ENCODE peak calls at places on chromosomes 3 and 15, in seven cellular contexts. I is glomerular endothelial cell; Q is stimulated activated CD4-positive, alpha-beta T cell treated with anti-CD3 and anti-CD28 coated beads, Interleukin-12 subunit alpha, Interleukin-12 subunit beta, amount 100 ng/mL, for 48 hours; R is activated CD4-positive, CD25-positive, alpha-beta regulatory T cell treated with anti-CD3 and anti-CD28 coated beads, Interleukin-2, amount 50 U/mL, for 72 hours; X is transverse colon; A is psoas muscle; J is T-cell. V is an unnamed sample.

GRCh38 chr3:135802171-135802570 is 163.4 kb upstream of the PPP2R3A start:
- DNase-seq in I (no peak), Q (no peak), R (no peak), X (peak; percentile 36), A (no peak), J (no peak), V (no peak)

GRCh38 chr3:158808697-158809096 is 6.8 kb downstream of the MFSD1 start:
- DNase-seq in I (no peak), Q (no peak), R (no peak), X (no peak), A (no peak), J (no peak), V (peak; percentile 70)

GRCh38 chr15:45630958-45631691 is 3.7 kb upstream of the SQOR start:
- DNase-seq in I (no peak), Q (no peak), R (no peak), X (peak; percentile 46), A (no peak), J (no peak), V (no peak)

GRCh38 chr3:122514123-122515019 is at the start of gene KPNA1:
- DNase-seq in I (no peak), Q (peak; percentile 73), R (peak; percentile 88), X (peak; percentile 88), A (peak; percentile 89), J (peak; percentile 85), V (peak; percentile 81)

GRCh38 chr15:88470625-88471372 is 3.3 kb downstream of the MRPS11 start:
- DNase-seq in I (no peak), Q (no peak), R (no peak), X (no peak), A (no peak), J (no peak), V (no peak)

GRCh38 chr15:91866971-91867372 is 13.5 kb downstream of the SLCO3A1 start:
- DNase-seq in I (no peak), Q (no peak), R (no peak), X (no peak), A (peak; percentile 62), J (no peak), V (no peak)

GRCh38 chr15:69782809-69783208 is 314.9 kb downstream of the TLE3 start:
- DNase-seq in I (no peak), Q (no peak), R (no peak), X (no peak), A (no peak), J (peak; percentile 60), V (no peak)

GRCh38 chr15:50166216-50166615 is 15.8 kb upstream of the SLC27A2 start:
- DNase-seq in I (no peak), Q (no peak), R (no peak), X (no peak), A (no peak), J (no peak), V (no peak)

GRCh38 chr3:161925749-161926360 is 429.2 kb downstream of the OTOL1 start:
- DNase-seq in I (no peak), Q (no peak), R (no peak), X (no peak), A (no peak), J (no peak), V (no peak)

GRCh38 chr3:100968908-100969556 is 24.2 kb downstream of the ABI3BP start:
- DNase-seq in I (no peak), Q (no peak), R (no peak), X (no peak), A (no peak), J (no peak), V (no peak)

GRCh38 chr3:27325419-27325818 is 43.8 kb downstream of the NEK10 start:
- DNase-seq in I (no peak), Q (no peak), R (no peak), X (no peak), A (no peak), J (no peak), V (no peak)

GRCh38 chr15:88606437-88606794 is 14.7 kb upstream of the AEN start:
- DNase-seq in I (no peak), Q (no peak), R (no peak), X (no peak), A (no peak), J (no peak), V (no peak)

GRCh38 chr3:52176188-52176752 is 21.7 kb upstream of the ALAS1 start:
- DNase-seq in I (no peak), Q (no peak), R (no peak), X (no peak), A (no peak), J (no peak), V (no peak)

GRCh38 chr3:93973160-93974126 is at the start of gene PROS1:
- DNase-seq in I (no peak), Q (peak; percentile 38), R (peak; percentile 50), X (peak; percentile 83), A (peak; percentile 84), J (peak; percentile 21), V (peak; percentile 56)

GRCh38 chr3:149576071-149576564 is 81.7 kb downstream of the WWTR1 start:
- DNase-seq in I (no peak), Q (no peak), R (no peak), X (no peak), A (peak; percentile 16), J (no peak), V (no peak)

GRCh38 chr15:60514261-60514881 is 35.4 kb upstream of the ICE2 start:
- DNase-seq in I (no peak), Q (no peak), R (no peak), X (no peak), A (no peak), J (no peak), V (no peak)

GRCh38 chr3:65479967-65480366 is 558.8 kb downstream of the MAGI1 start:
- DNase-seq in I (no peak), Q (no peak), R (no peak), X (no peak), A (no peak), J (no peak), V (no peak)

GRCh38 chr3:194852836-194853508 is 167.3 kb downstream of the FAM43A start:
- DNase-seq in I (no peak), Q (no peak), R (no peak), X (no peak), A (no peak), J (no peak), V (no peak)

GRCh38 chr3:184058029-184058428 is 5.2 kb downstream of the HTR3C start:
- DNase-seq in I (no peak), Q (no peak), R (no peak), X (no peak), A (no peak), J (no peak), V (no peak)

GRCh38 chr3:155079795-155080546 is at the start of gene MME:
- DNase-seq in I (no peak), Q (no peak), R (no peak), X (peak; percentile 18), A (peak; percentile 58), J (no peak), V (no peak)

GRCh38 chr15:58770519-58770856 is 614 bp upstream of the MINDY2 start:
- DNase-seq in I (no peak), Q (no peak), R (no peak), X (peak; percentile 16), A (no peak), J (no peak), V (no peak)

GRCh38 chr3:17120115-17120514 is 235.4 kb downstream of the PLCL2 start:
- DNase-seq in I (no peak), Q (no peak), R (no peak), X (no peak), A (no peak), J (no peak), V (no peak)

GRCh38 chr15:88998980-88999713 is 86.0 kb upstream of the MFGE8 start:
- DNase-seq in I (no peak), Q (no peak), R (no peak), X (no peak), A (no peak), J (no peak), V (no peak)

GRCh38 chr3:71101014-71101413 is 482.5 kb downstream of the FOXP1 start:
- DNase-seq in I (no peak), Q (no peak), R (no peak), X (no peak), A (no peak), J (no peak), V (no peak)